ENCODE peak calls at places on chromosomes 6 and 20, in six cellular contexts. E is astrocyte of the spinal cord, Z is left lung, P is ascending aorta, S is A673, N is lower lobe of right lung. K is an unnamed sample.

GRCh38 chr6:149234051-149234962 is 83.2 kb upstream of the TAB2 start:
- DNase-seq in N (no peak), P (no peak), S (no peak), E (peak; percentile 73), Z (no peak), K (peak; percentile 80)

GRCh38 chr6:99276747-99277146 is 72.7 kb downstream of the FAXC start:
- DNase-seq in E (peak; percentile 13), P (no peak), S (peak; percentile 23), Z (no peak), N (no peak), K (peak; percentile 31)

GRCh38 chr6:30884521-30885480 is 482 bp downstream of the DDR1 start:
- DNase-seq in S (peak; percentile 49), N (no peak), P (no peak), E (peak; percentile 34), Z (no peak), K (peak; percentile 54)

GRCh38 chr6:107198631-107199416 is 83.5 kb upstream of the BEND3 start:
- DNase-seq in E (no peak), Z (no peak), P (no peak), N (no peak), S (no peak), K (peak; percentile 13)

GRCh38 chr6:40874495-40874894 is 164.5 kb downstream of the UNC5CL start:
- DNase-seq in P (no peak), S (peak; percentile 35), E (no peak), Z (no peak), N (no peak), K (no peak)

GRCh38 chr6:143400258-143401059 is 50.0 kb downstream of the ADAT2 start:
- DNase-seq in P (no peak), E (no peak), Z (no peak), N (no peak), S (peak; percentile 12), K (peak; percentile 72)

GRCh38 chr6:142421285-142422202 is 119.7 kb downstream of the ADGRG6 start:
- DNase-seq in P (no peak), E (peak; percentile 67), S (peak; percentile 68), N (no peak), Z (no peak), K (no peak)

GRCh38 chr6:5260111-5260620 is 584 bp downstream of the LYRM4 start:
- DNase-seq in P (no peak), N (peak; percentile 75), Z (peak; percentile 86), S (peak; percentile 68), E (peak; percentile 48), K (peak; percentile 75)

DNA sequence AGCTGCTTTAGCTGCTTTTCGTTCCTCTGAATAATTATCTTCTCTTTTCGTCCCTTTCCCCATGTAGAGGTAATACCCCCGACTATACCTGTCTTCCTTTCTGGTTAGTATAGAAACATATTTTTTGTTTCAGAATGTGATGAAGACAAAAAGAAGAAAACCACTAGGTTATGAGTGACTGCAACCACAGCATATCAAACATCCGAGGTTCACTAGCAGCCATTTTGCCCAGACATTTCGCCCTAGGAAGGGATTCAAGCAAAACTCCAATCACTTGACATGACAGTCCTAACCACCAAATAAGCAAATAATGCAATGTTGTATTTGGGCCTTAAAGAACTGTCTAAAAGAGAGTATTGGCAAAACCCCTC is 9.4 kb downstream of the SNX5 start:
- DNase-seq in P (no peak), N (no peak), Z (no peak), S (no peak), E (no peak), K (no peak)
- H3K4me3 ChIP-seq in P (no peak overlapping the region), N (no peak overlapping the region), Z (no peak overlapping the region), S (no peak overlapping the region), E (no peak overlapping the region), K (no peak overlapping the region)

GRCh38 chr6:63783096-63783495 is 147.5 kb downstream of the PHF3 start:
- DNase-seq in N (no peak), S (no peak), P (no peak), Z (no peak), E (no peak), K (no peak)
- TF ChIP-seq CTCF in N (no peak), S (no peak), P (no peak), Z (no peak), E (no peak), K (no peak)

GRCh38 chr6:13012271-13012670 is 295.7 kb downstream of the PHACTR1 start:
- DNase-seq in P (no peak), E (no peak), Z (no peak), N (no peak), S (no peak), K (peak; percentile 87)

GRCh38 chr6:13013681-13014550 is 297.3 kb downstream of the PHACTR1 start:
- DNase-seq in E (peak; percentile 5), S (peak; percentile 19), N (no peak), P (no peak), Z (peak; percentile 84), K (no peak)

GRCh38 chr6:13011612-13012146 is 295.1 kb downstream of the PHACTR1 start:
- DNase-seq in S (no peak), Z (no peak), P (no peak), N (no peak), E (no peak), K (no peak)

GRCh38 chr6:13014551-13015378 is 298.2 kb downstream of the PHACTR1 start:
- DNase-seq in Z (peak; percentile 80), N (peak; percentile 62), S (no peak), E (no peak), P (no peak), K (no peak)

GRCh38 chr6:13012977-13013680 is 296.6 kb downstream of the PHACTR1 start:
- DNase-seq in P (no peak), Z (peak; percentile 82), N (peak; percentile 85), S (peak; percentile 9), E (no peak), K (no peak)
- H3K4me3 ChIP-seq in P (peak overlapping the region; percentile 64), Z (peak overlapping the region; percentile 51), N (peak overlapping the region; percentile 61), S (peak overlapping the region; percentile 36), E (peak overlapping the region; percentile 35), K (peak overlapping the region; percentile 9)

GRCh38 chr20:45313943-45314342 is 5.8 kb upstream of the MATN4 start:
- DNase-seq in P (no peak), E (no peak), Z (no peak), S (no peak), N (no peak), K (no peak)

GRCh38 chr20:45317826-45318225 is 9.7 kb upstream of the MATN4 start:
- DNase-seq in S (no peak), E (no peak), P (no peak), Z (no peak), N (no peak), K (no peak)

GRCh38 chr20:45315672-45316071 is 7.6 kb upstream of the MATN4 start:
- DNase-seq in N (no peak), Z (no peak), E (no peak), P (no peak), S (no peak), K (no peak)

GRCh38 chr20:45318386-45318939 is 10.4 kb upstream of the MATN4 start:
- DNase-seq in S (no peak), N (no peak), P (no peak), Z (no peak), E (no peak), K (no peak)

GRCh38 chr20:45316150-45317080 is 8.3 kb upstream of the MATN4 start:
- DNase-seq in S (no peak), P (no peak), Z (no peak), N (no peak), E (no peak), K (no peak)
- TF ChIP-seq CTCF in S (no peak), P (no peak), Z (no peak), N (no peak), E (no peak), K (no peak)

GRCh38 chr20:4813839-4814695 is 92.4 kb downstream of the PRND start:
- DNase-seq in P (no peak), E (no peak), Z (no peak), N (no peak), S (no peak), K (peak; percentile 6)
- H3K4me3 ChIP-seq in P (peak overlapping the region; percentile 25), E (no peak overlapping the region), Z (peak overlapping the region; percentile 32), N (peak overlapping the region; percentile 45), S (no peak overlapping the region), K (no peak overlapping the region)

DNA sequence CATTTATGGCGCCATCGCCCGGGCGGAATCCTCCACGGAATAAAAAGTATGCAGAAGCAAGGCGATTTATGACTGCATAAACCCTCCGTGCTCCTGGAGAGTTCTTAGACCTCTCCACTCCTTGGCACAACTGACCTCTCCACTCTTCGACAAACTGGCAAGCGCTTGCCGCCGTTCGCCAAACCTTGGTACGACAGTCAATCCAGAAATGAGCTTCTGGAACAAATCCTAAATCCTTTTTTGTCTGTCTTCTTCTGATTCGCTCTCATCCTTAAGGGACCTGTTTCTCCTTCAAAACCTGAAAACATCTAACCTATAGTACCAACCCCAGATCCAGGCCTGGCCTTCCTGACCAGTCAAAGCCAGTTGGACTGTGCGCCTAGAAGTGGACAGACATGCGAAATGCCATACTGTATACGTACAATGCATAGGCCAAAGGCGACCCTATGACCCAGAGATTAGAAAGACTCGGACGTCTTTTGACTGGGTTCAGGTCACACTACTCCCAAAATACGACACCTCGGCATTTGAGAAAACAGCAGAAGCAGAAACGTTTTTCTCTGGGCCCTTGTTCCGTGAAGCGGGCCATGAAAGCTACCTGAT is 59.4 kb downstream of the TRIM27 start:
- DNase-seq in Z (no peak), P (no peak), N (no peak), S (no peak), E (no peak), K (no peak)
- TF ChIP-seq CTCF in Z (no peak), P (no peak), N (no peak), S (peak; percentile 49), E (no peak), K (no peak)

DNA sequence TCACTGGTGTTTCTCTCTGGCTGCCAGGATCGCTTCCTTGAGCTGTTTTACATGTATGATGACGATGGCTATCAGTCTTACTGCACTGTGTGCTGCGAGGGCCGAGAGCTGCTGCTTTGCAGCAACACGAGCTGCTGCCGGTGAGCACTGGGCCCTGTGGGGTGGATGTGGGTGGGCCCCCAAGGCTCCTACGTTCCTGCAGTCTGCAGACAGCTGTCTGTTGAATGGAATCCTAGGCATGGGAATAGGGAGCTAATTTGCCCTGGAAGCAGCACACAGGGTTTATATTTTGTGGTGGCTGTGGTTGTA is 22.6 kb upstream of the MAPRE1 start:
- DNase-seq in E (no peak), Z (no peak), N (no peak), S (no peak), P (no peak), K (no peak)
- H3K4me3 ChIP-seq in E (no peak overlapping the region), Z (no peak overlapping the region), N (no peak overlapping the region), S (no peak overlapping the region), P (no peak overlapping the region), K (no peak overlapping the region)